ENCODE peak calls at places on chromosomes 12 and 14, in four cellular contexts. One of them, this sample, is unnamed.

GRCh38 chr12:101051901-101052550 is 158.0 kb downstream of the SLC5A8 start:
- DNase-seq in RCC 7860: peak; percentile 88
- DNase-seq in Panc1: no peak
- DNase-seq in WERI-Rb-1: no peak
- DNase-seq in this sample: no peak

GRCh38 chr12:64102339-64102738 is 119.8 kb downstream of the KICS2 start:
- DNase-seq in RCC 7860: peak; percentile 22
- DNase-seq in Panc1: no peak
- DNase-seq in WERI-Rb-1: no peak
- DNase-seq in this sample: no peak

GRCh38 chr12:47812797-47813490 is 6.8 kb downstream of the HDAC7 start:
- DNase-seq in RCC 7860: peak; percentile 73
- DNase-seq in Panc1: no peak
- DNase-seq in WERI-Rb-1: no peak
- DNase-seq in this sample: no peak

GRCh38 chr14:71117839-71118743 is 210.8 kb downstream of the PCNX1 start:
- DNase-seq in RCC 7860: peak; percentile 11
- DNase-seq in Panc1: no peak
- DNase-seq in WERI-Rb-1: no peak
- DNase-seq in this sample: no peak

GRCh38 chr12:62832528-62832927 is 102.4 kb downstream of the PPM1H start:
- DNase-seq in RCC 7860: no peak
- DNase-seq in Panc1: no peak
- DNase-seq in WERI-Rb-1: no peak
- DNase-seq in this sample: no peak

GRCh38 chr14:63659726-63660125 is 18.1 kb upstream of the WDR89 start:
- DNase-seq in RCC 7860: no peak
- DNase-seq in Panc1: no peak
- DNase-seq in WERI-Rb-1: peak; percentile 16
- DNase-seq in this sample: no peak

GRCh38 chr12:109358154-109358869 is 10.6 kb downstream of the MYO1H start:
- DNase-seq in RCC 7860: no peak
- DNase-seq in Panc1: no peak
- DNase-seq in WERI-Rb-1: no peak
- DNase-seq in this sample: no peak

GRCh38 chr14:69153848-69154208 is 909 bp upstream of the DCAF5 start:
- DNase-seq in RCC 7860: no peak
- DNase-seq in Panc1: no peak
- DNase-seq in WERI-Rb-1: no peak
- DNase-seq in this sample: peak; percentile 21

GRCh38 chr12:114226241-114226928 is 179.6 kb downstream of the TBX5 start:
- DNase-seq in RCC 7860: no peak
- DNase-seq in Panc1: no peak
- DNase-seq in WERI-Rb-1: no peak
- DNase-seq in this sample: no peak

GRCh38 chr12:106307176-106307575 is 4.6 kb downstream of the TCP11L2 start:
- DNase-seq in RCC 7860: no peak
- DNase-seq in Panc1: no peak
- DNase-seq in WERI-Rb-1: no peak
- DNase-seq in this sample: no peak

GRCh38 chr12:7869137-7869536 is 3.6 kb downstream of the SLC2A14 start:
- DNase-seq in RCC 7860: no peak
- DNase-seq in Panc1: no peak
- DNase-seq in WERI-Rb-1: no peak
- DNase-seq in this sample: no peak

GRCh38 chr12:27592548-27592947 is 68.5 kb downstream of the PPFIBP1 start:
- DNase-seq in RCC 7860: peak; percentile 63
- DNase-seq in Panc1: no peak
- DNase-seq in WERI-Rb-1: no peak
- DNase-seq in this sample: no peak

GRCh38 chr12:62135553-62136200 is 124.5 kb upstream of the USP15 start:
- DNase-seq in RCC 7860: no peak
- DNase-seq in Panc1: no peak
- DNase-seq in WERI-Rb-1: no peak
- DNase-seq in this sample: no peak

GRCh38 chr12:109885616-109886015 is 5.3 kb upstream of the GLTP start:
- DNase-seq in RCC 7860: no peak
- DNase-seq in Panc1: no peak
- DNase-seq in WERI-Rb-1: no peak
- DNase-seq in this sample: no peak

GRCh38 chr12:52561880-52562449 is 9.0 kb upstream of the KRT71 start:
- DNase-seq in RCC 7860: no peak
- DNase-seq in Panc1: no peak
- DNase-seq in WERI-Rb-1: no peak
- DNase-seq in this sample: peak; percentile 20

GRCh38 chr14:73237786-73238261 is 518 bp downstream of the PAPLN start:
- DNase-seq in RCC 7860: no peak
- DNase-seq in Panc1: no peak
- DNase-seq in WERI-Rb-1: no peak
- DNase-seq in this sample: peak; percentile 33

GRCh38 chr12:3061858-3062215 is 15.3 kb upstream of the TSPAN9 start:
- DNase-seq in RCC 7860: no peak
- DNase-seq in Panc1: no peak
- DNase-seq in WERI-Rb-1: no peak
- DNase-seq in this sample: no peak

GRCh38 chr12:11922361-11922760 is 148.4 kb upstream of the BCL2L14 start:
- DNase-seq in RCC 7860: no peak
- DNase-seq in Panc1: no peak
- DNase-seq in WERI-Rb-1: no peak
- DNase-seq in this sample: peak; percentile 32

GRCh38 chr12:22494319-22494718 is 50.0 kb downstream of the C2CD5 start:
- DNase-seq in RCC 7860: no peak
- DNase-seq in Panc1: no peak
- DNase-seq in WERI-Rb-1: no peak
- DNase-seq in this sample: no peak

GRCh38 chr12:81668475-81668874 is 90.7 kb downstream of the PPFIA2 start:
- DNase-seq in RCC 7860: peak; percentile 86
- DNase-seq in Panc1: no peak
- DNase-seq in WERI-Rb-1: no peak
- DNase-seq in this sample: no peak

GRCh38 chr14:103109789-103110415 is 13.4 kb upstream of the TNFAIP2 start:
- DNase-seq in RCC 7860: peak; percentile 89
- DNase-seq in Panc1: no peak
- DNase-seq in WERI-Rb-1: peak; percentile 37
- DNase-seq in this sample: peak; percentile 32

GRCh38 chr12:1837541-1838206 is 17.3 kb downstream of the LRTM2 start:
- DNase-seq in RCC 7860: peak; percentile 41
- DNase-seq in Panc1: no peak
- DNase-seq in WERI-Rb-1: no peak
- DNase-seq in this sample: no peak

GRCh38 chr12:109735051-109735521 is 21.5 kb downstream of the FAM222A start:
- DNase-seq in RCC 7860: no peak
- DNase-seq in Panc1: no peak
- DNase-seq in WERI-Rb-1: peak; percentile 5
- DNase-seq in this sample: no peak

GRCh38 chr12:615620-616019 is 47.6 kb downstream of the NINJ2 start:
- DNase-seq in RCC 7860: no peak
- DNase-seq in Panc1: no peak
- DNase-seq in WERI-Rb-1: no peak
- DNase-seq in this sample: no peak

GRCh38 chr14:20522332-20522731 is 17.0 kb downstream of the RNASE10 start:
- DNase-seq in RCC 7860: no peak
- DNase-seq in Panc1: no peak
- DNase-seq in WERI-Rb-1: no peak
- DNase-seq in this sample: no peak

GRCh38 chr14:41570415-41571155 is 36.1 kb upstream of the LRFN5 start:
- DNase-seq in RCC 7860: no peak
- DNase-seq in Panc1: no peak
- DNase-seq in WERI-Rb-1: no peak
- DNase-seq in this sample: no peak

GRCh38 chr12:65926119-65927004 is 102.1 kb downstream of the HMGA2 start:
- DNase-seq in RCC 7860: no peak
- DNase-seq in Panc1: no peak
- DNase-seq in WERI-Rb-1: no peak
- DNase-seq in this sample: no peak

GRCh38 chr12:132046561-132046960 is 96.8 kb downstream of the EP400 start:
- DNase-seq in RCC 7860: no peak
- DNase-seq in Panc1: no peak
- DNase-seq in WERI-Rb-1: no peak
- DNase-seq in this sample: no peak

GRCh38 chr12:116698131-116698495 is 39.8 kb downstream of the SPRING1 start:
- DNase-seq in RCC 7860: no peak
- DNase-seq in Panc1: no peak
- DNase-seq in WERI-Rb-1: no peak
- DNase-seq in this sample: no peak

GRCh38 chr14:23141706-23142467 is 22.8 kb upstream of the CEBPE start:
- DNase-seq in RCC 7860: no peak
- DNase-seq in Panc1: no peak
- DNase-seq in WERI-Rb-1: no peak
- DNase-seq in this sample: no peak

GRCh38 chr12:49428652-49429549 is 61.6 kb downstream of the SPATS2 start:
- DNase-seq in RCC 7860: peak; percentile 41
- DNase-seq in Panc1: no peak
- DNase-seq in WERI-Rb-1: no peak
- DNase-seq in this sample: no peak

GRCh38 chr12:52243774-52244614 is 11.0 kb downstream of the KRT7 start:
- DNase-seq in RCC 7860: peak; percentile 80
- DNase-seq in Panc1: peak; percentile 79
- DNase-seq in WERI-Rb-1: no peak
- DNase-seq in this sample: peak; percentile 23

GRCh38 chr14:20714593-20715250 is 26.2 kb downstream of the ANG start:
- DNase-seq in RCC 7860: no peak
- DNase-seq in Panc1: no peak
- DNase-seq in WERI-Rb-1: no peak
- DNase-seq in this sample: no peak

GRCh38 chr14:70952485-70952884 is 45.2 kb downstream of the PCNX1 start:
- DNase-seq in RCC 7860: no peak
- DNase-seq in Panc1: no peak
- DNase-seq in WERI-Rb-1: no peak
- DNase-seq in this sample: no peak

GRCh38 chr12:7934153-7934552 is 1.8 kb downstream of the SLC2A3 start:
- DNase-seq in RCC 7860: no peak
- DNase-seq in Panc1: no peak
- DNase-seq in WERI-Rb-1: no peak
- DNase-seq in this sample: no peak

GRCh38 chr12:91043408-91043807 is 14.4 kb downstream of the KERA start:
- DNase-seq in RCC 7860: no peak
- DNase-seq in Panc1: no peak
- DNase-seq in WERI-Rb-1: peak; percentile 36
- DNase-seq in this sample: peak; percentile 84

GRCh38 chr12:95117178-95117599 is 43.8 kb upstream of the NR2C1 start:
- DNase-seq in RCC 7860: peak; percentile 62
- DNase-seq in Panc1: no peak
- DNase-seq in WERI-Rb-1: peak; percentile 53
- DNase-seq in this sample: peak; percentile 91

GRCh38 chr12:152440-152839 is 61.5 kb downstream of the SLC6A12 start:
- DNase-seq in RCC 7860: no peak
- DNase-seq in Panc1: no peak
- DNase-seq in WERI-Rb-1: no peak
- DNase-seq in this sample: no peak